ENCODE peak calls at places on chromosomes 4 and X, in six cellular contexts. T is HFF-Myc, N is NCI-H1105, U is GM10248, H is fibroblast of pulmonary artery, D is GM23338. K is an unnamed sample.

GRCh38 chr4:143186202-143186601 is 1.5 kb downstream of the USP38 start:
- DNase-seq in T (no peak), N (no peak), U (no peak), H (peak; percentile 10), D (no peak), K (no peak)

GRCh38 chrX:46179748-46180147 is 365.5 kb downstream of the ZNF674 start:
- DNase-seq in T (no peak), N (no peak), U (no peak), H (no peak), D (no peak), K (no peak)

GRCh38 chr4:162163892-162164759 is at the start of gene FSTL5:
- DNase-seq in T (peak; percentile 49), N (peak; percentile 54), U (peak; percentile 39), H (peak; percentile 30), D (peak; percentile 99), K (no peak)

GRCh38 chrX:45992402-45993123 is 552.7 kb downstream of the ZNF674 start:
- DNase-seq in T (no peak), N (no peak), U (no peak), H (no peak), D (no peak), K (no peak)

GRCh38 chr4:37799941-37800554 is 26.4 kb upstream of the PGM2 start:
- DNase-seq in T (no peak), N (no peak), U (no peak), H (peak; percentile 29), D (no peak), K (no peak)

GRCh38 chr4:38565271-38566199 is 98.5 kb upstream of the KLF3 start:
- DNase-seq in T (no peak), N (peak; percentile 68), U (no peak), H (peak; percentile 60), D (no peak), K (peak; percentile 22)

GRCh38 chrX:94216738-94217137 is 542.7 kb downstream of the FAM133A start:
- DNase-seq in T (no peak), N (no peak), U (no peak), H (no peak), D (peak; percentile 35), K (no peak)

GRCh38 chr4:122764808-122765189 is 32.3 kb downstream of the BBS12 start:
- DNase-seq in T (no peak), N (no peak), U (peak; percentile 16), H (peak; percentile 92), D (no peak), K (peak; percentile 70)

GRCh38 chr4:164134388-164134787 is 619.5 kb upstream of the SMIM31 start:
- DNase-seq in T (no peak), N (no peak), U (no peak), H (no peak), D (no peak), K (no peak)

GRCh38 chr4:99612281-99612680 is 37.7 kb downstream of the MTTP start:
- DNase-seq in T (no peak), N (no peak), U (no peak), H (no peak), D (no peak), K (no peak)

GRCh38 chrX:9651737-9652136 is 113.9 kb downstream of the GPR143 start:
- DNase-seq in T (no peak), N (no peak), U (no peak), H (no peak), D (no peak), K (no peak)

GRCh38 chr4:69096111-69096656 is at the start of gene UGT2B7:
- DNase-seq in T (no peak), N (no peak), U (no peak), H (no peak), D (no peak), K (no peak)

GRCh38 chr4:113673450-113673849 is 88.1 kb downstream of the CAMK2D start:
- DNase-seq in T (no peak), N (no peak), U (no peak), H (no peak), D (peak; percentile 42), K (peak; percentile 50)

GRCh38 chr4:118282692-118283091 is 70.1 kb downstream of the PRSS12 start:
- DNase-seq in T (no peak), N (no peak), U (no peak), H (peak; percentile 56), D (no peak), K (peak; percentile 57)

GRCh38 chrX:104376937-104377336 is 122.2 kb upstream of the ESX1 start:
- DNase-seq in T (no peak), N (no peak), U (no peak), H (no peak), D (no peak), K (no peak)